ENCODE peak calls at places on chromosomes 12 and 14, in ten cellular contexts. K is lower lobe of right lung, Y is choroid plexus epithelial cell, A is tibial nerve, C is GM10248, I is activated B cell treated with CpG ODN at 0.5 μM for 24 hours, S is nephron progenitor cell, H is NB4, N is stomach, V is HFFc6. Q is an unnamed sample.
A peak's percentile ranks its signal among the peaks of the same experiment; 100 is the strongest.

GRCh38 chr14:102205560-102205959 is 65.9 kb downstream of the WDR20 start:
- DNase-seq in S (no peak), Y (no peak), V (no peak), N (no peak), C (no peak), A (no peak), I (no peak), H (no peak), K (no peak), Q (no peak)

GRCh38 chr12:105729931-105730330 is 399.4 kb downstream of the C12orf75 start:
- DNase-seq in H (no peak), Y (no peak), C (no peak), K (no peak), S (no peak), N (no peak), V (no peak), I (no peak), A (no peak), Q (no peak)

GRCh38 chr14:73143617-73144016 is 7.3 kb downstream of the PSEN1 start:
- DNase-seq in H (no peak), V (no peak), I (no peak), S (no peak), K (no peak), Y (no peak), N (no peak), C (no peak), A (no peak), Q (no peak)

GRCh38 chr12:112005419-112006395 is 7.3 kb downstream of the TMEM116 start:
- DNase-seq in N (peak; percentile 67), Y (peak; percentile 33), K (peak; percentile 63), I (no peak), S (no peak), A (no peak), V (no peak), H (peak; percentile 46), C (no peak), Q (no peak)

GRCh38 chr14:54889919-54890318 is 12.7 kb downstream of the GCH1 start:
- DNase-seq in S (no peak), N (no peak), Y (peak; percentile 34), A (no peak), I (no peak), H (no peak), V (no peak), K (no peak), C (no peak), Q (no peak)

GRCh38 chr14:26401170-26401968 is 196.5 kb downstream of the NOVA1 start:
- DNase-seq in N (no peak), C (no peak), I (no peak), K (no peak), S (no peak), V (no peak), H (no peak), A (no peak), Y (no peak), Q (no peak)

GRCh38 chr14:104441275-104442106 is 138.1 kb upstream of the C14orf180 start:
- DNase-seq in A (no peak), K (no peak), C (no peak), N (no peak), Y (no peak), V (no peak), S (no peak), H (no peak), I (no peak), Q (no peak)

GRCh38 chr14:54182419-54183040 is 214.3 kb upstream of the CDKN3 start:
- DNase-seq in C (no peak), K (no peak), N (no peak), Y (no peak), H (no peak), V (peak; percentile 68), S (no peak), I (no peak), A (no peak), Q (no peak)

GRCh38 chr12:120453977-120454376 is 7.7 kb downstream of the GATC start:
- DNase-seq in N (no peak), I (no peak), K (no peak), C (peak; percentile 50), A (no peak), S (no peak), Y (peak; percentile 44), H (peak; percentile 67), V (no peak), Q (no peak)

GRCh38 chr12:111741235-111741812 is 25.4 kb upstream of the ALDH2 start:
- DNase-seq in Y (peak; percentile 56), C (no peak), A (no peak), H (no peak), S (no peak), I (no peak), V (no peak), K (no peak), N (peak; percentile 43), Q (no peak)

GRCh38 chr14:61203059-61203753 is 77.9 kb downstream of the TMEM30B start:
- DNase-seq in K (no peak), A (no peak), S (peak; percentile 22), V (no peak), C (no peak), I (no peak), H (no peak), Y (no peak), N (no peak), Q (no peak)
- TF ChIP-seq CTCF in K (no peak), A (no peak), S (no peak), V (no peak), C (no peak), I (no peak), H (no peak), Y (no peak), N (no peak), Q (no peak)

GRCh38 chr12:99746538-99746937 is 99.0 kb downstream of the GARIN6 start:
- DNase-seq in S (no peak), H (peak; percentile 6), Y (no peak), I (no peak), K (no peak), C (no peak), V (no peak), N (no peak), A (no peak), Q (no peak)
- TF ChIP-seq CTCF in S (no peak), H (no peak), Y (no peak), I (no peak), K (no peak), C (no peak), V (no peak), N (no peak), A (no peak), Q (peak; percentile 33)

GRCh38 chr12:129535351-129535750 is 368.5 kb downstream of the TMEM132D start:
- DNase-seq in Y (peak; percentile 19), K (no peak), H (peak; percentile 17), N (no peak), I (no peak), A (no peak), C (no peak), S (no peak), V (no peak), Q (no peak)
- TF ChIP-seq CTCF in Y (peak; percentile 6), K (no peak), H (no peak), N (no peak), I (no peak), A (no peak), C (no peak), S (no peak), V (no peak), Q (no peak)

GRCh38 chr12:77299001-77299400 is 233.6 kb upstream of the E2F7 start:
- DNase-seq in H (no peak), S (no peak), C (no peak), V (no peak), N (no peak), K (no peak), I (no peak), A (no peak), Y (peak; percentile 1), Q (no peak)

DNA sequence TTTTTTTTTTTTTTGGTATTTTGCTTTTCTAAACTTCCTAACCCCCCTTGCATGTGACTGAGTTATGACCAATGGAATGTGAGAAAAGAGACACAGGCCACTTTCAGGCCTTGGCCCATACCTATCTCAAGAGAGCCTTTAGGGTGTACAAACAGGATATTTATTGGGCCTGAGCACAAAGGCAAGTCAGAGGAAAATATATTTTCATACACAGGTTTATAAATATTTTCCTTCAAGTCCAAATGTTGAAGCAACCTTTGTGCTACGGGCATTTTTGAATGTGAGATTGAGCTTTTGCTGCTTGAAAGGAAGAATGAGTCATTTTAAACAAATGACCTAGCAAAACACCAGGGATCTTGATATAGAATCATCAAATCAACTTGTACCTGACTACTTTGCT is 228.6 kb upstream of the E2F7 start:
- DNase-seq in Y (peak; percentile 61), N (no peak), V (peak; percentile 9), K (no peak), A (no peak), S (no peak), I (no peak), H (no peak), C (no peak), Q (no peak)
- TF ChIP-seq CTCF in Y (no peak), N (no peak), V (no peak), K (no peak), A (no peak), S (no peak), I (no peak), H (no peak), C (no peak), Q (no peak)

GRCh38 chr12:67558775-67559174 is 89.8 kb upstream of the DYRK2 start:
- DNase-seq in N (no peak), I (no peak), A (no peak), Y (no peak), H (no peak), C (no peak), S (no peak), V (no peak), K (no peak), Q (no peak)
- TF ChIP-seq CTCF in N (no peak), I (no peak), A (no peak), Y (no peak), H (no peak), C (no peak), S (no peak), V (no peak), K (no peak), Q (no peak)

GRCh38 chr14:35042632-35043031 is 3.4 kb upstream of the FAM177A1 start:
- DNase-seq in I (no peak), N (no peak), S (no peak), A (no peak), C (no peak), Y (no peak), H (no peak), K (no peak), V (no peak), Q (no peak)
- TF ChIP-seq CTCF in I (no peak), N (no peak), S (no peak), A (no peak), C (no peak), Y (no peak), H (no peak), K (no peak), V (no peak), Q (no peak)

DNA sequence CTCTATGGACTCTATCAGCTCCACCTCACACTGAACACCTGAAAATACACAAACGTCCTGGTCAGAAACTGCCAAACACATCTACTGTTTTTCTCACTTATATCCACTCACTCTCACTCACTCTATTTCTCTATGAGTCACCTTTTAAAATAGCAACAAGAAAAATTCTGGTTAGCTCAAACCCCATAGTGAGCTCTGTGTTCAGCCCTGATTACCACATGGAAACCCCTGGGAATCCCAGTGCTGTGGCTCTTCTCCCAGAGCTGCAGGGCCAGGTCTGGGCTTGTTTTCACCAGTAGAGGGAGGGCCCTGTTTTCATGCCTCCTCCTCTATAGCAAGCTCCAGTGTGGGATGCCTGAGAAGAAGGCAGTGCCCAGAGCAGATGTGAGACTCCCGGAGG is 1126.1 kb downstream of the TMEM121 start:
- DNase-seq in H (peak; percentile 21), S (no peak), A (no peak), I (no peak), V (no peak), N (no peak), Y (no peak), K (no peak), C (peak; percentile 15), Q (no peak)
- TF ChIP-seq CTCF in H (no peak), S (no peak), A (no peak), I (no peak), V (no peak), N (no peak), Y (no peak), K (no peak), C (no peak), Q (no peak)